ENCODE peak calls at places on chromosomes 11 and 22, in ten cellular contexts. Q is CD8-positive, alpha-beta memory T cell; N is ascending aorta; T is cardiac fibroblast; R is neuronal stem cell; L is heart right ventricle; V is endodermal cell; Y is astrocyte of the spinal cord; X is AG04449; D is brain microvascular endothelial cell. K is an unnamed sample.

GRCh38 chr11:12813371-12814225 is 139.4 kb downstream of the TEAD1 start:
- DNase-seq in Q (no peak), N (no peak), T (peak; percentile 88), R (no peak), L (peak; percentile 24), V (no peak), Y (no peak), X (no peak), D (peak; percentile 63), K (peak; percentile 47)

GRCh38 chr11:26522912-26523610 is 49.0 kb downstream of the MUC15 start:
- DNase-seq in Q (no peak), N (no peak), T (peak; percentile 62), R (no peak), L (no peak), V (peak; percentile 68), Y (peak; percentile 35), X (no peak), D (peak; percentile 7), K (no peak)

GRCh38 chr11:64357904-64358535 is 942 bp upstream of the RPS6KA4 start:
- DNase-seq in Q (no peak), N (no peak), T (peak; percentile 21), R (no peak), L (no peak), V (peak; percentile 66), Y (no peak), X (no peak), D (no peak), K (peak; percentile 54)

GRCh38 chr22:26650722-26651421 is 6.5 kb upstream of the MIAT start:
- DNase-seq in Q (no peak), N (no peak), T (no peak), R (no peak), L (no peak), V (no peak), Y (no peak), X (no peak), D (no peak), K (no peak)

GRCh38 chr22:32815059-32815458 is 13.6 kb downstream of the TIMP3 start:
- DNase-seq in Q (no peak), N (no peak), T (no peak), R (no peak), L (no peak), V (no peak), Y (no peak), X (no peak), D (no peak), K (no peak)

GRCh38 chr22:35313311-35314121 is 13.8 kb downstream of the TOM1 start:
- DNase-seq in Q (no peak), N (peak; percentile 35), T (peak; percentile 97), R (no peak), L (peak; percentile 50), V (no peak), Y (peak; percentile 82), X (peak; percentile 74), D (peak; percentile 93), K (peak; percentile 76)

GRCh38 chr11:126186031-126186698 is 25.3 kb downstream of the RPUSD4 start:
- DNase-seq in Q (no peak), N (no peak), T (no peak), R (no peak), L (peak; percentile 68), V (no peak), Y (no peak), X (no peak), D (no peak), K (peak; percentile 31)

GRCh38 chr11:59188954-59189353 is 17.0 kb downstream of the DTX4 start:
- DNase-seq in Q (no peak), N (no peak), T (no peak), R (no peak), L (no peak), V (no peak), Y (no peak), X (no peak), D (no peak), K (no peak)

GRCh38 chr22:30649430-30650007 is 13.9 kb downstream of the SLC35E4 start:
- DNase-seq in Q (peak; percentile 14), N (peak; percentile 27), T (peak; percentile 88), R (no peak), L (no peak), V (peak; percentile 73), Y (peak; percentile 83), X (no peak), D (peak; percentile 63), K (peak; percentile 85)

GRCh38 chr11:68838572-68838964 is 3.1 kb downstream of the CPT1A start:
- DNase-seq in Q (peak; percentile 15), N (no peak), T (peak; percentile 27), R (no peak), L (no peak), V (no peak), Y (no peak), X (no peak), D (no peak), K (peak; percentile 26)

DNA sequence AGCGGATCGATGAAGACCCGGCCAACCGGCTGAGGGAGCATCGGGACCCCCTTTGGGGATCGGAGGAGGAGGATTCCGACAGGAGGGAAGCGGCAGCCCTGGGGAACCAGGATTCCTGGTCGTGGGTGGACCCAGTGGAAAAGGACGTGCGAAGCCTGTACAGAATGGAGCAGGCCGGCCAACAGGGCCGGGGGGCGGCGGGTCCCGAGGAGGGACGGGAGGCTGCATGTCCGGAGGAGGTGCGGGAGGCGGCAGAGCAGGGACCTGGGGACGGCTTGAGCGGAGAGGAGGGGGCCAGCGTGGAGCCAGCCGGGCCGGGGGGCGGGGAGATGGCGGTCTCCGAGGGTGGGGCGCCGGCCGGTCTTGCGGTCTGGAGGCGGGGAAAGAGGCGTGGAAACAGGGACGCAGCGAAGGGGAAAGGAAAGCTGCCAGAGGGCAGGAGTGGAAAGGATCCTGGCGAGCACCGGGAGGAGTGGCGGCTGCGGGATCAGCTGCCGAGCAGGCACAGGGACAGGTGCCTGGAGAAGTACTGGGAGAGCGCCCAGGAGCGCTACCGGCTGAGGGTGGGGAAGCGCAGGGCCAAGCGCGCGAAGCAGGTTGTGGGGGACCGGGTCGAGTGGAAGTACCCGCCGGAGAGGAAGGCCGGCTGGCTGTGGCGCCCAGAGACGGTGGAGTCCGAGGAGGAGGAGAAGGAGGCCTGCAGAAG is at the start of gene ANO5:
- DNase-seq in Q (no peak), N (no peak), T (no peak), R (peak; percentile 66), L (peak; percentile 78), V (peak; percentile 93), Y (no peak), X (no peak), D (no peak), K (peak; percentile 4)
- H3K4me3 ChIP-seq in Q (no peak within 1 kb of the TSS), N (peak within 1 kb of the TSS; percentile 65), T (peak within 1 kb of the TSS; percentile 34), R (peak within 1 kb of the TSS; percentile 46), L (peak within 1 kb of the TSS; percentile 44), V (peak within 1 kb of the TSS; percentile 85), Y (peak within 1 kb of the TSS; percentile 38), X (peak within 1 kb of the TSS; percentile 3), D (peak within 1 kb of the TSS; percentile 39), K (peak within 1 kb of the TSS; percentile 20)

DNA sequence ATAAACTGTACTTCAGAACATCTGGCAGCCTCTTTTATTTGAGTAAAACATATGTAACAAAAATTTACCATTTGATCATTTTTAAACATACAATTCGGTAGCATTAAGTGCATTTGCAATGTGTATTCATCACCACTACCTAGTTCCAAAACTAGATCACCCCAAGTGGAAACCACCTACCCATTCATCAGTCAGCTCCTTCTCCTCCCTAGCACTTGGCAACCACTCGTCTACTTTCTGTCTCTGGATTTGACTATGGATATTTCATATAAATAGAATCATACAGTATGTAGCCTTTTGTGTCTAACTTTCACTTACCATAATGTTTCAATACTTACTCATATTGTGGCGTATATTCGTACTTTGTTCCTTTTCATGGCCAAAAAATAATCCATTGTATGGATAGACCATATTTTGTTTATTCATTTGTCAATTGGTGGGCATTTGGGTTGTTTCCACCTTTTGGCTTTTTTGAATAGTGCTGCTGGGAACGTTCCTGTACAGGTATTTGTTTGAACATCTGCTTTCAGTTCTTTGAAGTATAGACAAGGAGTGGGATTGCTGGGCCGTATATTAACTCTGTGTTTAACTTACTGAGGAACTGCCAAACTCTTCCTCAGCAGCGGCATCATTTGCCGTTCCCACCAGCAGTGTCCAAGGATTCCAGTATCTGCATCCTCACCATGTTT is 27.2 kb upstream of the ADORA2A start:
- DNase-seq in Q (no peak), N (no peak), T (no peak), R (no peak), L (no peak), V (no peak), Y (no peak), X (no peak), D (no peak), K (no peak)
- H3K4me3 ChIP-seq in Q (no peak overlapping the region), N (no peak overlapping the region), T (no peak overlapping the region), R (no peak overlapping the region), L (no peak overlapping the region), V (no peak overlapping the region), Y (no peak overlapping the region), X (no peak overlapping the region), D (no peak overlapping the region), K (no peak overlapping the region)

GRCh38 chr11:78420255-78420764 is 2.7 kb upstream of the GAB2 start:
- DNase-seq in Q (peak; percentile 16), N (peak; percentile 43), T (peak; percentile 91), R (peak; percentile 51), L (peak; percentile 68), V (peak; percentile 78), Y (peak; percentile 86), X (peak; percentile 73), D (peak; percentile 96), K (peak; percentile 56)

GRCh38 chr11:78418584-78419211 is 1.1 kb upstream of the GAB2 start:
- DNase-seq in Q (no peak), N (no peak), T (no peak), R (no peak), L (no peak), V (no peak), Y (no peak), X (no peak), D (peak; percentile 2), K (no peak)

GRCh38 chr11:78420796-78421209 is 3.2 kb upstream of the GAB2 start:
- DNase-seq in Q (no peak), N (peak; percentile 64), T (peak; percentile 58), R (no peak), L (peak; percentile 56), V (no peak), Y (peak; percentile 48), X (peak; percentile 33), D (peak; percentile 85), K (peak; percentile 26)

GRCh38 chr11:78417888-78418583 is 416 bp upstream of the GAB2 start:
- DNase-seq in Q (peak; percentile 77), N (peak; percentile 50), T (peak; percentile 70), R (peak; percentile 87), L (peak; percentile 87), V (peak; percentile 92), Y (peak; percentile 72), X (no peak), D (peak; percentile 56), K (peak; percentile 72)

DNA sequence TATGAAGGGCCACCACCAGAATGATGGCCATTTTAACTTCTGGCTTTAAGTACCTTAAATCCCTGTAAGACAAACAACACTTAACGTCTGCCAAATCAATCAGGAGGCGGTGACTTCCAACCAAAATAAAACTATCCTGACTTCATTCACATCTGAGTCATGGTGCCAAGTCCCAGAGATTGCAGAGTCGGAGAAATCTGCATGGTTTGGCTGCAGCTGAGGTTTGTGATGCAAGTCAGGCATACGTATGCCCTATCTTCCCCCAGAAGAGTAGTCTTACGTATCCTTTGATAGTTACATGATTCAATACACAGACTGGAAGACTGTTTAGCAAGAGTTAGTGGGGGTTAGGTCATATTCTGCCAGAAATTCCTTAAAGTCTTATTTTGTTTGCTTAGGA is 1.7 kb upstream of the GAB2 start:
- DNase-seq in Q (no peak), N (peak; percentile 31), T (peak; percentile 99), R (no peak), L (peak; percentile 22), V (no peak), Y (peak; percentile 92), X (peak; percentile 97), D (peak; percentile 98), K (peak; percentile 81)
- H3K4me3 ChIP-seq in Q (no peak overlapping the region), N (peak overlapping the region; percentile 82), T (no peak overlapping the region), R (no peak overlapping the region), L (no peak overlapping the region), V (peak overlapping the region; percentile 93), Y (no peak overlapping the region), X (no peak overlapping the region), D (no peak overlapping the region), K (no peak overlapping the region)

GRCh38 chr11:77448269-77448668 is 25.6 kb downstream of the PAK1 start:
- DNase-seq in Q (no peak), N (no peak), T (no peak), R (no peak), L (no peak), V (no peak), Y (no peak), X (no peak), D (no peak), K (no peak)
- H3K4me3 ChIP-seq in Q (no peak overlapping the region), N (no peak overlapping the region), T (no peak overlapping the region), R (no peak overlapping the region), L (no peak overlapping the region), V (no peak overlapping the region), Y (no peak overlapping the region), X (no peak overlapping the region), D (no peak overlapping the region), K (no peak overlapping the region)